ENCODE peak calls at places on chromosomes 11 and 22, in four cellular contexts. Q is AG04450, M is pancreas, U is Caco-2. G is an unnamed sample.

GRCh38 chr22:42431401-42432019 is 693 bp downstream of the NFAM1 start:
- DNase-seq in U (no peak), Q (no peak), M (no peak), G (no peak)

GRCh38 chr11:2930705-2931415 is 1.6 kb upstream of the PHLDA2 start:
- DNase-seq in U (peak), Q (no peak), M (peak), G (peak)

GRCh38 chr22:38218661-38219331 is 17.0 kb downstream of the MAFF start:
- DNase-seq in M (peak), Q (peak), U (peak), G (peak)

GRCh38 chr11:130783322-130783721 is 133.0 kb downstream of the SNX19 start:
- DNase-seq in Q (no peak), M (no peak), U (no peak), G (no peak)

GRCh38 chr11:31795706-31796522 is 15.2 kb downstream of the PAX6 start:
- DNase-seq in U (no peak), M (no peak), Q (no peak), G (no peak)

GRCh38 chr11:64546176-64546575 is 44.8 kb upstream of the SLC22A12 start:
- DNase-seq in U (no peak), M (no peak), Q (no peak), G (no peak)

GRCh38 chr11:111840143-111840542 is 31.2 kb downstream of the ALG9 start:
- DNase-seq in Q (no peak), M (no peak), U (peak), G (no peak)

GRCh38 chr11:9763301-9763700 is 99.4 kb downstream of the SWAP70 start:
- DNase-seq in Q (no peak), M (no peak), U (no peak), G (no peak)

GRCh38 chr11:23632293-23632692 is 772.0 kb upstream of the CCDC179 start:
- DNase-seq in M (no peak), Q (no peak), U (no peak), G (no peak)

GRCh38 chr22:43042101-43042780 is 27.3 kb upstream of the PACSIN2 start:
- DNase-seq in M (peak), U (no peak), Q (no peak), G (no peak)

GRCh38 chr22:49569286-49570031 is 258.2 kb downstream of the BRD1 start:
- DNase-seq in U (no peak), M (no peak), Q (no peak), G (no peak)

GRCh38 chr11:129694966-129695365 is 120.7 kb upstream of the TMEM45B start:
- DNase-seq in M (no peak), Q (no peak), U (no peak), G (no peak)

GRCh38 chr22:38006906-38007305 is 22.6 kb upstream of the SOX10 start:
- DNase-seq in U (no peak), Q (no peak), M (no peak), G (no peak)

GRCh38 chr11:10076458-10077141 is 217.4 kb downstream of the SBF2 start:
- DNase-seq in Q (no peak), U (peak), M (peak), G (peak)

GRCh38 chr11:57210731-57211335 is 26.2 kb downstream of the APLNR start:
- DNase-seq in Q (no peak), U (no peak), M (no peak), G (no peak)
- TF ChIP-seq CTCF in Q (no peak), U (no peak), M (no peak), G (no peak)

GRCh38 chr22:32080904-32081303 is 37.8 kb downstream of the SLC5A1 start:
- DNase-seq in Q (peak), M (peak), U (peak), G (peak)
- TF ChIP-seq CTCF in Q (peak), M (peak), U (peak), G (peak)

DNA sequence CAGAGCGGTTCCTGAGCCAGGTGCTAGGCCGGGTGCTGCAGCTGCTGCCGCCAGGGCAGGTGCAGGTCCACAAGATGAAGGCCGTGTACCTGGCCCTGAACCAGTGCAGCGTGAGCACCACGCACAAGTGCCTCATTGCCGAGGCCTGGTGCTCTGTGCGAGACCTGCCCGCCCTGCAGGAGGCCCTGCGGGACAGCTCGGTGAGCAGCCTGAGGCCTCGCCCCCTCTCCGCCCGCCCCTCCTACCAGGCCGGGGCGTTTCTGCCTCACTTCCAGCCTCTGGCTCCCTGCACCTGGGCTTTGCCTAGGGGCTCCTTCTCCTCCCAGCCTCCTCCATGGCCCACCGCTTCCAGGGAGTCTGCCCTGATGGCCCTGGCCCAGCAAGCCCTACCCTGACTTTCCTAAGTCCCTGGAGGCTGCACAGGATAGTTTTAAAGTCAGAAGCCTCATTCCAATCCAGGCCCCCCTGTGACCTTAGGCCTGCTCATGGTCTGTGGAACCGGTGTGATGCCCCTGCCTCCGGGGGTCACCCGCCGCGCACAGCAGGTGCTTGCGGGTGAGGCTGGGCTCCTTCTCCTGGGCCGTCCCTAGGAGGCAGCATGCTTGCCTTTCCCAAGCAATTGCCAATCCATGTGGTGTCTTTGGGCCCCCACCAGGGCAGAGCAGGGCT is 5.5 kb downstream of the TCIRG1 start:
- DNase-seq in U (no peak), Q (no peak), M (peak), G (no peak)
- TF ChIP-seq CTCF in U (no peak), Q (no peak), M (no peak), G (no peak)

GRCh38 chr22:25898707-25899365 is 156.8 kb downstream of the MYO18B start:
- DNase-seq in M (no peak), Q (no peak), U (peak), G (no peak)
- TF ChIP-seq CTCF in M (no peak), Q (no peak), U (no peak), G (no peak)

GRCh38 chr11:114362958-114363357 is 37.4 kb downstream of the C11orf71 start:
- DNase-seq in Q (no peak), M (no peak), U (no peak), G (no peak)

GRCh38 chr11:114366331-114367243 is 33.7 kb downstream of the C11orf71 start:
- DNase-seq in Q (peak), M (no peak), U (peak), G (no peak)

GRCh38 chr11:114368918-114369680 is 31.2 kb downstream of the C11orf71 start:
- DNase-seq in U (no peak), Q (no peak), M (no peak), G (no peak)

GRCh38 chr11:114367244-114367957 is 32.9 kb downstream of the C11orf71 start:
- DNase-seq in M (no peak), Q (no peak), U (no peak), G (no peak)
- TF ChIP-seq CTCF in M (no peak), Q (no peak), U (no peak), G (no peak)

DNA sequence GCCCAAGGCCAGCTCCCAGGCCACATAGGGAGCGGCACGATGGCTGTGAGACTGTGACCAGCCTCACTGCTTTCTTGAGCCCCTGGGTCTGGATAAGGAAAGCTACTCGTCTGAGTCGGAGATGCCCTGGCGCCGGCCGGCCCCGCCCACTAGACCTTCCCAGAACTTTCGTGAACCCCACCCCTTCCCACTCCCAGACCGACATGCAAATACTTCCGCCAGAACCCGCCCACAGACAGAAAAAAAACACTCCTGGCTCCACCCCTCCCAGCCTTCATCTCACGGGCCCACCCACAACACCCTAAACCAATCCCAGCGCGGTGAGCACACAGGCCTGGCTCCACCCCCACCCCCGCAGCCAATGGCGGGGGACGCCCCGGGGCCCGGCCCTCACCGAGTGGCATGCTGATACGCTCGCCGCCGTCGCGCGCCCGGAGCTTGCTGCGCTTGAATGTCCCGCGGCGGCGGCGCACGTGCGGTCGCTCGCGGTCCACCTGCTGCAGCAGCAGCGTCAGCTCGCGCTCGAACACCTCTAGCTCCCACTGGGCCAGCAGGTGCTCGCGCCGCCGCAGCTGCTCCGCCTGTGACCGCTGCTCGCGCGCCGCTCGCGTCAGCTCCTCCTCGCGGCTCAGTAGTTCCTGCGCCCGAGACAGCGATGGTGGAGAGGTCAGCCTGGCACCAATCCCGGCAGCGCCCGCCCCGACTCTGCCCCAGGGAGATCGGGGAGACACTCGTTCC is 7.0 kb downstream of the MAP3K11 start:
- DNase-seq in M (peak), U (peak), Q (peak), G (no peak)
- TF ChIP-seq CTCF in M (no peak), U (no peak), Q (no peak), G (no peak)

GRCh38 chr22:36928826-36929535 is 15.6 kb downstream of the CSF2RB start:
- DNase-seq in M (no peak), U (no peak), Q (no peak), G (no peak)
- TF ChIP-seq CTCF in M (no peak), U (no peak), Q (no peak), G (no peak)

DNA sequence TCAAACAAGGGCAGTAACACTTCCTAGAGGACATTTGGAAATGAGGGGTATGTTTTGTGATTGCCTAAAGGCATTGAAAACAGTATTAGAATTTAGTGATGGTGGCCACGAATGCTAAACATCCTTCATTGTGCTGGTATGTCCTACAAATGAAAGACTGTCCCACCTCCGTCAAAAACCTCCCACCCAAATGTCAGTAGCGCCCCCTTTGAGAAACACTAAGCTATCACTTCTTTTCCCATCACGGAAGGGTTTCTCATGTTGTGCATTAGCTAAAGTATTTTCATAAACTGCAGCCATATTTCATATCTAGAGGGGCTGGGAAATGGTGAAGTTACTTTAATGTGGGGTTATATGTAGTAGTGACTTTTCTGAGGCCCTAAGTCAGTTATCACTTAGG is 1403.3 kb upstream of the TENM4 start:
- DNase-seq in Q (no peak), U (no peak), M (no peak), G (no peak)
- TF ChIP-seq CTCF in Q (no peak), U (peak), M (no peak), G (no peak)

DNA sequence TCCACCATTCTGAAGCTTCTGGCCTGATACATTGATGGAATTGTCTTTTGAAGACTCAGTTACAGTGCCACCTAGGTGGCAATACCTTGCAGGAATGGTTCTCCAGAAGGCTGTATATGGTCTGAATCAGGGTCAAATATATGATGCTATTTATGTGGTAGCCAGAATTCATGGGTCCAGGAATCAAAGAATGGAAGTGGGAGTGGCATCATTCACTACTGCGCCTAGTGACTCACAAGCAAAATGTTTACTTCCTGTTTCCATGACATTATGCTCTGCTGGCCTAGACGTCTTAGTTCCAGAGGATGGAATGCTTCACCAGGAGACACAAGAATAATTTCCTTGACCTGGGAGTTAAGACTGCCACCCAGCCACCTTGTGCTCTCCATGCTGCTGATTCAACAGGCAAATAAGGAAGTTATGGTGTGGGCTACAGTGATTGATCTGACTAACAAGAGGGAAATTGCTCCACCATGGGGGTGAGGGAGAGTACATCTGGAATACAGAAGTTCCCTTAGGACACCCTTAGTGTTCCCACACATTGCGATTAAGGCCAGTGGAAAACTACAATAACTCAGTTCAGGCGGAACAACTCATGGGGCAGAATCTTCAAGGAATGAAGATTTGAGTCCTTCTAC is 491.8 kb downstream of the ETS1 start:
- DNase-seq in U (no peak), M (no peak), Q (peak), G (peak)
- TF ChIP-seq CTCF in U (peak), M (no peak), Q (no peak), G (no peak)

G was measured in Calu3.